ENCODE peak calls at places on chromosomes 12 and 14, in five cellular contexts. S, A, C, V and P are unnamed samples.

GRCh38 chr12:10612954-10613333 is 465 bp downstream of the MAGOHB start:
- DNase-seq in C (no peak), S (peak), A (no peak), V (no peak), P (no peak)

GRCh38 chr12:116039081-116039480 is 238.4 kb downstream of the MED13L start:
- DNase-seq in C (no peak), S (no peak), V (no peak), A (no peak), P (no peak)

GRCh38 chr12:39103552-39104165 is 198.3 kb upstream of the CPNE8 start:
- DNase-seq in S (no peak), C (peak), A (no peak), V (peak), P (no peak)

GRCh38 chr14:106204063-106204462 is 677.7 kb downstream of the TMEM121 start:
- DNase-seq in A (no peak), S (no peak), V (no peak), C (no peak), P (no peak)

GRCh38 chr14:104723651-104724406 is at the start of gene ADSS1:
- DNase-seq in S (peak), C (peak), V (no peak), A (no peak), P (peak)

GRCh38 chr14:69038449-69039286 is 59.6 kb upstream of the ACTN1 start:
- DNase-seq in S (no peak), C (no peak), A (no peak), V (peak), P (no peak)

GRCh38 chr12:6923003-6923732 is 4.6 kb upstream of the ATN1 start:
- DNase-seq in V (no peak), C (no peak), A (no peak), S (no peak), P (no peak)

GRCh38 chr12:132475304-132476037 is 14.5 kb upstream of the FBRSL1 start:
- DNase-seq in C (no peak), S (no peak), V (no peak), A (no peak), P (no peak)

GRCh38 chr12:72277415-72277814 is 5.2 kb downstream of the TRHDE start:
- DNase-seq in V (peak), C (no peak), A (no peak), S (no peak), P (no peak)

GRCh38 chr14:23121401-23121800 is 2.3 kb upstream of the CEBPE start:
- DNase-seq in C (peak), A (no peak), V (peak), S (peak), P (no peak)

GRCh38 chr12:48000878-48001321 is 3.4 kb downstream of the COL2A1 start:
- DNase-seq in S (no peak), A (peak), C (no peak), V (peak), P (no peak)

GRCh38 chr12:5624873-5625272 is 193.0 kb downstream of the NTF3 start:
- DNase-seq in C (no peak), A (peak), S (no peak), V (no peak), P (no peak)

GRCh38 chr12:50642035-50642451 is 121.9 kb upstream of the ATF1 start:
- DNase-seq in A (no peak), C (no peak), S (no peak), V (peak), P (no peak)

GRCh38 chr14:92631098-92631497 is 117.3 kb downstream of the LGMN start:
- DNase-seq in A (no peak), V (no peak), S (no peak), C (no peak), P (no peak)

GRCh38 chr12:68890701-68891113 is 42.3 kb downstream of the CPM start:
- DNase-seq in V (no peak), S (no peak), C (no peak), A (no peak), P (no peak)

GRCh38 chr12:19915392-19916192 is 452.7 kb upstream of the PDE3A start:
- DNase-seq in V (no peak), A (no peak), S (peak), C (no peak), P (no peak)

GRCh38 chr12:93311827-93312226 is 65.9 kb upstream of the NUDT4 start:
- DNase-seq in V (peak), A (no peak), S (no peak), C (no peak), P (no peak)

GRCh38 chr12:116544656-116545055 is 14.5 kb upstream of the MAP1LC3B2 start:
- DNase-seq in C (no peak), S (no peak), A (no peak), V (no peak), P (no peak)

GRCh38 chr14:68479247-68479646 is 313.6 kb downstream of the ZFP36L1 start:
- DNase-seq in C (no peak), V (peak), S (no peak), A (no peak), P (no peak)

GRCh38 chr12:57849035-57849434 is 2.5 kb upstream of the CTDSP2 start:
- DNase-seq in V (no peak), C (no peak), A (no peak), S (no peak), P (no peak)

GRCh38 chr12:56116267-56117081 is at the start of gene RPL41:
- DNase-seq in A (peak), S (peak), V (peak), C (peak), P (peak)

GRCh38 chr14:42214981-42215491 is 608.4 kb downstream of the LRFN5 start:
- DNase-seq in V (peak), A (peak), C (no peak), S (no peak), P (no peak)

GRCh38 chr12:95118138-95118787 is 44.8 kb upstream of the NR2C1 start:
- DNase-seq in C (no peak), V (peak), A (no peak), S (no peak), P (no peak)

GRCh38 chr14:79186523-79186922 is 1016.4 kb downstream of the NRXN3 start:
- DNase-seq in S (no peak), V (no peak), C (no peak), A (no peak), P (no peak)

DNA sequence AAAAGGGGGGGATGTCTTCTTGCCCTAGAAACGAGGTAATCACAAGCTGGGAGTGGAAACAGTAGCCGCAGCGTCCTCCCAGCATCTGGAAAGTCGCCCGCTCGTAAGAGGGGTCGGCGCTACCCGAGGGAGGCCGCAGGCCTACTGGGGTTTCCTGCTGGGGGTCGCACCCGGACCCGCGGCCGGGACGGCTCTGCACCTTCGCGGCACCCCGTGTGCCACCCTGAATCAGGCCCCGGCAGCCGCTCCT is 529 bp downstream of the ZBTB25 start:
- DNase-seq in C (no peak), A (peak), S (no peak), V (no peak), P (no peak)
- TF ChIP-seq CTCF in C (no peak), A (no peak), S (no peak), V (no peak), P (no peak)

DNA sequence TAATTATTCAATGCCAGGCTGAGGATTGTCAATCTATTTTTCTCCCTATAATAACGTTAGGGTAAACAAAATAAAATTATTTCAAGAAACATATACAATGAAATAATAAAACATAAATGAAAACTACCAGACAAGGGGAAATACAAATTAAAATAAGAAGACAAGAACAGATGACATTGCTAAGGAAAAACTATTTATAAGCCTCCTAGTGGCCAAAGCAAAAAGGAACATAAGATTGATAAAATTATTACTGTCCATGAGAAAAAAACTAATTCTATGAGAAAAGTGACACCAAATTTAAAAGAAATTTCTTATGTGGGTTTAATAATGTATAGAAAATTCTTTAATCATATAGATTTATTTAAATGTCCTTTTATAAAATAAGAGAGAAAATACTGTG is 294.7 kb downstream of the TTC6 start:
- DNase-seq in C (no peak), A (no peak), S (no peak), V (no peak), P (no peak)
- TF ChIP-seq CTCF in C (no peak), A (no peak), S (no peak), V (peak), P (peak)

GRCh38 chr14:94682061-94682516 is 69.9 kb downstream of the SERPINA3 start:
- DNase-seq in S (no peak), C (no peak), A (peak), V (no peak), P (no peak)

GRCh38 chr14:94679941-94680340 is 67.8 kb downstream of the SERPINA3 start:
- DNase-seq in V (no peak), A (peak), S (no peak), C (no peak), P (no peak)

GRCh38 chr14:94680498-94681288 is 68.5 kb downstream of the SERPINA3 start:
- DNase-seq in A (peak), V (no peak), C (no peak), S (no peak), P (no peak)

GRCh38 chr14:94682736-94683135 is 70.5 kb downstream of the SERPINA3 start:
- DNase-seq in V (no peak), S (no peak), C (no peak), A (peak), P (no peak)

GRCh38 chr14:94681300-94682060 is 69.3 kb downstream of the SERPINA3 start:
- DNase-seq in A (peak), V (no peak), C (no peak), S (no peak), P (no peak)
- TF ChIP-seq CTCF in A (no peak), V (no peak), C (no peak), S (peak), P (no peak)

GRCh38 chr12:117890137-117890536 is 78.7 kb downstream of the KSR2 start:
- DNase-seq in S (no peak), V (no peak), A (no peak), C (no peak), P (no peak)
- TF ChIP-seq CTCF in S (peak), V (peak), A (no peak), C (no peak), P (no peak)

GRCh38 chr14:101669629-101670028 is 91.9 kb upstream of the PPP2R5C start:
- DNase-seq in C (no peak), A (no peak), V (no peak), S (no peak), P (no peak)

GRCh38 chr14:101666264-101666663 is 95.2 kb upstream of the PPP2R5C start:
- DNase-seq in V (no peak), C (no peak), S (no peak), A (no peak), P (no peak)

DNA sequence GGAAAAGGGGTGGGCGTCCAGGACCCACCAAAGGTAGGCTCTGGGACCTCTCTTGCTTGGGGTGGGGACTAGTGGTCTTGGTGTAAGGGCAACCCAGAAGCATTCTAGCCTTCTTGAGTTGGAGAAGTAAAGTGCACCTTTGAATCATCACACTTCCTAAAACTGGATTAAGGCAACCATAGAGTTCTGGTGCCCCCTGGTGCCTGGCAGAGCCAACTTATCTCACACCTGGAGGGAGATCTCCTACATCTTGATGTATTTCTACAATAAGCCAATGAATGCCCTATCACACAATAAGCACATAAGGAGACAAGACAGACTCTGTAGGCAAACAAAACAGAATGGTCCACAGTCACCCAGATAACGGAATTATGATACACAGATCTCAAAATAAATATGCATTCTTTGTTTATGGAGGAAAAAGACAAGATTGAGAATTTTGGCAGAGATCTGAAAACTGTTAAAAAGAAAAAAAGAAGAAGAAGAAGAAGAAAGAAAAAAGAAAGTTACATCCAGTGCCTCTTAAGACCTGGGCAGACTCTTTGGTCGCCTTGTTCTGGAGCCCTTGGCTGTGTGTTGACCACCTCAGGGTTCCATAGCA is 95.9 kb upstream of the PPP2R5C start:
- DNase-seq in V (peak), C (peak), S (peak), A (no peak), P (peak)
- TF ChIP-seq CTCF in V (peak), C (no peak), S (peak), A (no peak), P (no peak)

GRCh38 chr14:93702946-93703345 is 85.3 kb downstream of the PRIMA1 start:
- DNase-seq in V (no peak), A (no peak), C (no peak), S (no peak), P (no peak)
- TF ChIP-seq CTCF in V (no peak), A (no peak), C (no peak), S (no peak), P (no peak)

GRCh38 chr14:77616454-77617229 is at the start of gene SPTLC2:
- DNase-seq in S (peak), C (peak), A (peak), V (peak), P (peak)
- TF ChIP-seq CTCF in S (peak), C (no peak), A (no peak), V (no peak), P (no peak)